ENCODE peak calls at places on chromosomes 12 and 14, in four cellular contexts. One of them, this sample, is unnamed.

GRCh38 chr14:101185081-101185835 is 281.7 kb upstream of the RTL1 start:
- DNase-seq in K562: no peak
- DNase-seq in HepG2: no peak
- DNase-seq in GM12878: no peak
- DNase-seq in this sample: no peak

GRCh38 chr12:81546811-81547210 is 212.3 kb downstream of the PPFIA2 start:
- DNase-seq in K562: no peak
- DNase-seq in HepG2: no peak
- DNase-seq in GM12878: no peak
- DNase-seq in this sample: no peak

GRCh38 chr14:61472801-61473376 is 151.5 kb downstream of the PRKCH start:
- DNase-seq in K562: no peak
- DNase-seq in HepG2: no peak
- DNase-seq in GM12878: no peak
- DNase-seq in this sample: no peak

GRCh38 chr14:77306406-77307098 is 14.1 kb downstream of the POMT2 start:
- DNase-seq in K562: no peak
- DNase-seq in HepG2: no peak
- DNase-seq in GM12878: no peak
- DNase-seq in this sample: no peak

GRCh38 chr14:80605536-80605935 is 336.0 kb downstream of the CEP128 start:
- DNase-seq in K562: no peak
- DNase-seq in HepG2: no peak
- DNase-seq in GM12878: no peak
- DNase-seq in this sample: no peak

GRCh38 chr14:99690636-99691035 is 6.5 kb downstream of the CYP46A1 start:
- DNase-seq in K562: no peak
- DNase-seq in HepG2: no peak
- DNase-seq in GM12878: no peak
- DNase-seq in this sample: no peak

GRCh38 chr12:53513712-53514415 is 6.6 kb upstream of the NPFF start:
- DNase-seq in K562: no peak
- DNase-seq in HepG2: no peak
- DNase-seq in GM12878: no peak
- DNase-seq in this sample: no peak

GRCh38 chr14:97379091-97379531 is 581.9 kb downstream of the VRK1 start:
- DNase-seq in K562: no peak
- DNase-seq in HepG2: no peak
- DNase-seq in GM12878: no peak
- DNase-seq in this sample: peak; percentile 45

GRCh38 chr14:92958373-92959188 is 35.6 kb downstream of the CHGA start:
- DNase-seq in K562: no peak
- DNase-seq in HepG2: no peak
- DNase-seq in GM12878: no peak
- DNase-seq in this sample: no peak

GRCh38 chr14:79542121-79542520 is 669.2 kb downstream of the DIO2 start:
- DNase-seq in K562: no peak
- DNase-seq in HepG2: no peak
- DNase-seq in GM12878: no peak
- DNase-seq in this sample: no peak

GRCh38 chr12:51923506-51924365 is 16.4 kb downstream of the ACVRL1 start:
- DNase-seq in K562: peak; percentile 70
- DNase-seq in HepG2: no peak
- DNase-seq in GM12878: no peak
- DNase-seq in this sample: peak; percentile 82

GRCh38 chr12:6745751-6746525 is 7.0 kb downstream of the MLF2 start:
- DNase-seq in K562: no peak
- DNase-seq in HepG2: no peak
- DNase-seq in GM12878: no peak
- DNase-seq in this sample: no peak

GRCh38 chr14:76186318-76187027 is 34.8 kb downstream of the GPATCH2L start:
- DNase-seq in K562: no peak
- DNase-seq in HepG2: no peak
- DNase-seq in GM12878: peak; percentile 75
- DNase-seq in this sample: no peak

GRCh38 chr12:124601699-124602098 is 34.3 kb upstream of the NCOR2 start:
- DNase-seq in K562: no peak
- DNase-seq in HepG2: no peak
- DNase-seq in GM12878: no peak
- DNase-seq in this sample: no peak

GRCh38 chr14:71586131-71586893 is 345.9 kb upstream of the RGS6 start:
- DNase-seq in K562: no peak
- DNase-seq in HepG2: no peak
- DNase-seq in GM12878: no peak
- DNase-seq in this sample: peak; percentile 24

GRCh38 chr12:120961604-120962486 is 16.5 kb upstream of the HNF1A start:
- DNase-seq in K562: peak; percentile 40
- DNase-seq in HepG2: no peak
- DNase-seq in GM12878: no peak
- DNase-seq in this sample: peak; percentile 61

GRCh38 chr12:52262286-52262685 is 12.2 kb upstream of the KRT86 start:
- DNase-seq in K562: no peak
- DNase-seq in HepG2: no peak
- DNase-seq in GM12878: no peak
- DNase-seq in this sample: no peak

GRCh38 chr14:71267691-71268090 is 360.4 kb downstream of the PCNX1 start:
- DNase-seq in K562: no peak
- DNase-seq in HepG2: no peak
- DNase-seq in GM12878: no peak
- DNase-seq in this sample: no peak

GRCh38 chr12:75706786-75707605 is 195.6 kb upstream of the KRR1 start:
- DNase-seq in K562: peak; percentile 67
- DNase-seq in HepG2: no peak
- DNase-seq in GM12878: no peak
- DNase-seq in this sample: no peak

GRCh38 chr12:52687527-52688385 is 7.5 kb upstream of the KRT1 start:
- DNase-seq in K562: no peak
- DNase-seq in HepG2: no peak
- DNase-seq in GM12878: no peak
- DNase-seq in this sample: no peak

GRCh38 chr12:115752151-115752550 is 525.3 kb downstream of the MED13L start:
- DNase-seq in K562: no peak
- DNase-seq in HepG2: no peak
- DNase-seq in GM12878: no peak
- DNase-seq in this sample: no peak

GRCh38 chr12:7190268-7191055 is 976 bp downstream of the PEX5 start:
- DNase-seq in K562: no peak
- DNase-seq in HepG2: peak; percentile 12
- DNase-seq in GM12878: no peak
- DNase-seq in this sample: peak; percentile 65

GRCh38 chr12:131085816-131086591 is 132.3 kb downstream of the ADGRD1 start:
- DNase-seq in K562: no peak
- DNase-seq in HepG2: no peak
- DNase-seq in GM12878: no peak
- DNase-seq in this sample: no peak

GRCh38 chr12:95083938-95084337 is 10.5 kb upstream of the NR2C1 start:
- DNase-seq in K562: no peak
- DNase-seq in HepG2: no peak
- DNase-seq in GM12878: no peak
- DNase-seq in this sample: peak; percentile 30

GRCh38 chr14:68794130-68794855 is 1.4 kb upstream of the ZFP36L1 start:
- DNase-seq in K562: peak; percentile 31
- DNase-seq in HepG2: peak; percentile 74
- DNase-seq in GM12878: no peak
- DNase-seq in this sample: peak; percentile 84

GRCh38 chr12:94418517-94418916 is 41.1 kb downstream of the CEP83 start:
- DNase-seq in K562: no peak
- DNase-seq in HepG2: peak; percentile 23
- DNase-seq in GM12878: no peak
- DNase-seq in this sample: no peak

GRCh38 chr14:77654001-77654431 is 37.6 kb upstream of the SPTLC2 start:
- DNase-seq in K562: no peak
- DNase-seq in HepG2: no peak
- DNase-seq in GM12878: no peak
- DNase-seq in this sample: no peak

GRCh38 chr12:100422646-100423045 is 51.0 kb upstream of the NR1H4 start:
- DNase-seq in K562: no peak
- DNase-seq in HepG2: no peak
- DNase-seq in GM12878: no peak
- DNase-seq in this sample: no peak

GRCh38 chr12:53217049-53217929 is 10.2 kb upstream of the ITGB7 start:
- DNase-seq in K562: no peak
- DNase-seq in HepG2: no peak
- DNase-seq in GM12878: no peak
- DNase-seq in this sample: peak; percentile 96

GRCh38 chr12:110344657-110345056 is 58.9 kb downstream of the ANAPC7 start:
- DNase-seq in K562: no peak
- DNase-seq in HepG2: no peak
- DNase-seq in GM12878: no peak
- DNase-seq in this sample: no peak

GRCh38 chr12:30825341-30825740 is 70.6 kb upstream of the CAPRIN2 start:
- DNase-seq in K562: no peak
- DNase-seq in HepG2: no peak
- DNase-seq in GM12878: no peak
- DNase-seq in this sample: no peak

GRCh38 chr12:52052471-52053186 is 1.4 kb downstream of the NR4A1 start:
- DNase-seq in K562: peak; percentile 60
- DNase-seq in HepG2: no peak
- DNase-seq in GM12878: no peak
- DNase-seq in this sample: peak; percentile 30

GRCh38 chr14:35342160-35343010 is 50.2 kb downstream of the PSMA6 start:
- DNase-seq in K562: no peak
- DNase-seq in HepG2: no peak
- DNase-seq in GM12878: no peak
- DNase-seq in this sample: no peak

GRCh38 chr14:96117101-96117897 is 78.1 kb downstream of the C14orf132 start:
- DNase-seq in K562: no peak
- DNase-seq in HepG2: no peak
- DNase-seq in GM12878: no peak
- DNase-seq in this sample: no peak

GRCh38 chr14:91983571-91983970 is 36.1 kb upstream of the FBLN5 start:
- DNase-seq in K562: no peak
- DNase-seq in HepG2: no peak
- DNase-seq in GM12878: no peak
- DNase-seq in this sample: no peak

GRCh38 chr14:26290007-26290530 is 307.8 kb downstream of the NOVA1 start:
- DNase-seq in K562: no peak
- DNase-seq in HepG2: no peak
- DNase-seq in GM12878: no peak
- DNase-seq in this sample: no peak

GRCh38 chr14:105475269-105475915 is 771 bp downstream of the CRIP2 start:
- DNase-seq in K562: no peak
- DNase-seq in HepG2: no peak
- DNase-seq in GM12878: no peak
- DNase-seq in this sample: peak; percentile 44

GRCh38 chr12:74337951-74338350 is 199.7 kb upstream of the ATXN7L3B start:
- DNase-seq in K562: no peak
- DNase-seq in HepG2: peak; percentile 9
- DNase-seq in GM12878: no peak
- DNase-seq in this sample: no peak

GRCh38 chr12:120546050-120546386 is 11.9 kb downstream of the RNF10 start:
- DNase-seq in K562: no peak
- DNase-seq in HepG2: no peak
- DNase-seq in GM12878: no peak
- DNase-seq in this sample: no peak

GRCh38 chr12:41045509-41045908 is 142.6 kb upstream of the PDZRN4 start:
- DNase-seq in K562: no peak
- DNase-seq in HepG2: no peak
- DNase-seq in GM12878: no peak
- DNase-seq in this sample: no peak
- TF ChIP-seq JUNB in K562: no peak
- TF ChIP-seq JUNB in HepG2: no peak
- TF ChIP-seq JUNB in GM12878: no peak
- TF ChIP-seq JUNB in this sample: no peak

GRCh38 chr12:104292872-104293794 is 10.4 kb upstream of the EID3 start:
- DNase-seq in K562: no peak
- DNase-seq in HepG2: no peak
- DNase-seq in GM12878: no peak
- DNase-seq in this sample: no peak
- TF ChIP-seq POLR2AphosphoS5 in K562: no peak
- TF ChIP-seq POLR2AphosphoS5 in HepG2: no peak
- TF ChIP-seq POLR2AphosphoS5 in GM12878: no peak
- TF ChIP-seq POLR2AphosphoS5 in this sample: no peak

DNA sequence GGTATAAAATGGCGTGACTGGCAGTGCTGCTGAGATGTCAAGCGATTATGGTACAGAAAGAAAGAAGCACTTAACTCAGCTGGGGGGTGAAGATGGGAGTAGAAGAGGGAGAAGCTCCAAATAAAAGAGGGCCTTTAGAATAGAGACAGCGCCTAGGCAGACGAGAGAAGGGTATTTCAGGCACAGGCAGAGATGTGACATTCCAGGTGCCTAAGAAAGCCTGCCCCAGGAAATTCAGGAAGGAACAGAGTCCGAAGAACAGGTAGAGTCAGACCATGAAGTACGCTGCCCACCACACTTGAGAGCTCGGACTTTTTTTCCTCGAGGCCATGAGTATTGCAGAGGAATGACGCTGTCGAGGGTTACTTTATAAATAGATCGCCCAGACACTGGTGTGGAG is 170.9 kb upstream of the ATF7IP start:
- DNase-seq in K562: no peak
- DNase-seq in HepG2: no peak
- DNase-seq in GM12878: no peak
- DNase-seq in this sample: peak; percentile 22
- TF ChIP-seq JUNB in K562: no peak
- TF ChIP-seq JUNB in HepG2: no peak
- TF ChIP-seq JUNB in GM12878: no peak
- TF ChIP-seq JUNB in this sample: no peak

GRCh38 chr14:51652168-51653095 is 722 bp downstream of the FRMD6 start:
- DNase-seq in K562: no peak
- DNase-seq in HepG2: no peak
- DNase-seq in GM12878: no peak
- DNase-seq in this sample: peak; percentile 71
- TF ChIP-seq POLR2AphosphoS5 in K562: no peak
- TF ChIP-seq POLR2AphosphoS5 in HepG2: no peak
- TF ChIP-seq POLR2AphosphoS5 in GM12878: no peak
- TF ChIP-seq POLR2AphosphoS5 in this sample: no peak

GRCh38 chr12:44015333-44015941 is 179.6 kb downstream of the TMEM117 start:
- DNase-seq in K562: peak; percentile 17
- DNase-seq in HepG2: peak; percentile 43
- DNase-seq in GM12878: peak; percentile 32
- DNase-seq in this sample: peak; percentile 66
- TF ChIP-seq JUNB in K562: no peak
- TF ChIP-seq JUNB in HepG2: no peak
- TF ChIP-seq JUNB in GM12878: no peak
- TF ChIP-seq JUNB in this sample: no peak

GRCh38 chr14:74492413-74493342 is at the start of gene NPC2:
- DNase-seq in K562: peak; percentile 13
- DNase-seq in HepG2: no peak
- DNase-seq in GM12878: no peak
- DNase-seq in this sample: no peak
- TF ChIP-seq POLR2AphosphoS5 in K562: no peak
- TF ChIP-seq POLR2AphosphoS5 in HepG2: peak; percentile 80
- TF ChIP-seq POLR2AphosphoS5 in GM12878: no peak
- TF ChIP-seq POLR2AphosphoS5 in this sample: peak; percentile 78